ENCODE peak calls at places on chromosomes 6 and 20, in six cellular contexts. D, E, W, U, L and X are unnamed samples.

GRCh38 chr20:32822189-32822588 is 2.4 kb downstream of the MAPRE1 start:
- DNase-seq in D (no peak), E (no peak), W (no peak), U (no peak), L (no peak), X (no peak)

GRCh38 chr6:105932440-105932839 is 153.7 kb upstream of the PRDM1 start:
- DNase-seq in D (no peak), E (no peak), W (no peak), U (no peak), L (no peak), X (no peak)

GRCh38 chr6:93419304-93420162 is at the start of gene EPHA7:
- DNase-seq in D (peak), E (no peak), W (peak), U (peak), L (peak), X (peak)

GRCh38 chr20:57428611-57429496 is 37.7 kb downstream of the RBM38 start:
- DNase-seq in D (no peak), E (no peak), W (no peak), U (no peak), L (peak), X (no peak)

GRCh38 chr6:113120214-113120576 is 737.0 kb upstream of the MARCKS start:
- DNase-seq in D (no peak), E (no peak), W (no peak), U (no peak), L (no peak), X (no peak)

GRCh38 chr6:166830185-166830890 is 126.0 kb downstream of the RNASET2 start:
- DNase-seq in D (peak), E (no peak), W (no peak), U (no peak), L (no peak), X (no peak)

GRCh38 chr20:54208492-54209044 is 681 bp downstream of the PFDN4 start:
- DNase-seq in D (peak), E (no peak), W (peak), U (no peak), L (no peak), X (peak)

GRCh38 chr6:96066376-96066775 is 50.6 kb downstream of the FUT9 start:
- DNase-seq in D (no peak), E (no peak), W (no peak), U (no peak), L (no peak), X (no peak)

GRCh38 chr6:106194949-106195919 is 109.1 kb downstream of the PRDM1 start:
- DNase-seq in D (no peak), E (no peak), W (no peak), U (no peak), L (no peak), X (no peak)

GRCh38 chr6:88358846-88359245 is 192.7 kb upstream of the CNR1 start:
- DNase-seq in D (no peak), E (no peak), W (no peak), U (no peak), L (no peak), X (no peak)

GRCh38 chr6:115398607-115399006 is 662.1 kb downstream of the FRK start:
- DNase-seq in D (no peak), E (no peak), W (no peak), U (no peak), L (no peak), X (no peak)

GRCh38 chr20:11323821-11324220 is 593.9 kb upstream of the BTBD3 start:
- DNase-seq in D (no peak), E (no peak), W (no peak), U (no peak), L (no peak), X (no peak)

GRCh38 chr6:7765575-7766325 is 39.9 kb downstream of the BMP6 start:
- DNase-seq in D (no peak), E (no peak), W (no peak), U (no peak), L (no peak), X (no peak)

GRCh38 chr6:44804016-44804415 is 416.5 kb downstream of the CDC5L start:
- DNase-seq in D (no peak), E (no peak), W (no peak), U (no peak), L (no peak), X (no peak)

GRCh38 chr20:431012-431904 is 23.2 kb downstream of the RBCK1 start:
- DNase-seq in D (peak), E (peak), W (peak), U (peak), L (peak), X (peak)

GRCh38 chr6:160767019-160767646 is 65.1 kb downstream of the PLG start:
- DNase-seq in D (peak), E (peak), W (peak), U (peak), L (peak), X (peak)

GRCh38 chr20:5908981-5909380 is 41.4 kb downstream of the TRMT6 start:
- DNase-seq in D (no peak), E (no peak), W (no peak), U (no peak), L (no peak), X (no peak)